ENCODE peak calls at places on chromosomes 5 and 9, in four cellular contexts. M, D, S and K are unnamed samples.

GRCh38 chr9:89919171-89919681 is 314.4 kb downstream of the GADD45G start:
- DNase-seq in M (no peak), D (peak; percentile 29), S (peak; percentile 44), K (peak; percentile 42)

GRCh38 chr5:139017624-139018023 is 142.5 kb upstream of the LRRTM2 start:
- DNase-seq in S (no peak), D (no peak), M (no peak), K (no peak)

GRCh38 chr9:110161940-110162339 is 46.0 kb downstream of the C9orf152 start:
- DNase-seq in M (no peak), S (no peak), D (no peak), K (no peak)

GRCh38 chr5:74762599-74762998 is 4.3 kb downstream of the GFM2 start:
- DNase-seq in S (no peak), D (no peak), M (no peak), K (no peak)

GRCh38 chr9:127637322-127637847 is 25.3 kb downstream of the STXBP1 start:
- DNase-seq in S (no peak), D (no peak), M (no peak), K (no peak)

GRCh38 chr9:135644631-135645218 is 5.4 kb upstream of the GLT6D1 start:
- DNase-seq in M (no peak), D (no peak), S (no peak), K (no peak)

GRCh38 chr5:172481011-172481410 is 26.7 kb upstream of the SH3PXD2B start:
- DNase-seq in S (no peak), M (no peak), D (no peak), K (no peak)

GRCh38 chr5:179615203-179615602 is 8.3 kb downstream of the HNRNPH1 start:
- DNase-seq in M (no peak), S (no peak), D (no peak), K (no peak)

GRCh38 chr5:58054018-58054417 is 405.9 kb downstream of the PLK2 start:
- DNase-seq in S (no peak), D (no peak), M (no peak), K (no peak)

GRCh38 chr9:19460258-19460657 is 51.4 kb downstream of the ACER2 start:
- DNase-seq in D (no peak), S (no peak), M (no peak), K (no peak)

GRCh38 chr9:98218562-98219363 is 26.3 kb upstream of the CORO2A start:
- DNase-seq in S (peak; percentile 64), D (no peak), M (no peak), K (no peak)

GRCh38 chr5:50947892-50948683 is 281.7 kb downstream of the PARP8 start:
- DNase-seq in D (no peak), S (no peak), M (no peak), K (peak; percentile 59)

GRCh38 chr9:115879451-115879850 is 274.1 kb upstream of the PAPPA start:
- DNase-seq in M (no peak), S (no peak), D (no peak), K (no peak)

GRCh38 chr5:117054808-117055398 is 480.3 kb upstream of the SEMA6A start:
- DNase-seq in D (no peak), M (no peak), S (no peak), K (no peak)

GRCh38 chr9:23698161-23698560 is 127.9 kb downstream of the ELAVL2 start:
- DNase-seq in M (no peak), D (no peak), S (no peak), K (no peak)

GRCh38 chr9:107667269-107667681 is 177.7 kb upstream of the KLF4 start:
- DNase-seq in D (no peak), S (no peak), M (no peak), K (no peak)

GRCh38 chr5:136276946-136277345 is 84.0 kb upstream of the SMIM32 start:
- DNase-seq in D (no peak), M (no peak), S (no peak), K (peak; percentile 17)

GRCh38 chr9:122190597-122191381 is 31.1 kb downstream of the MORN5 start:
- DNase-seq in D (no peak), M (no peak), S (peak; percentile 52), K (no peak)

GRCh38 chr5:14268738-14269137 is 125.6 kb downstream of the TRIO start:
- DNase-seq in S (no peak), D (no peak), M (no peak), K (peak; percentile 12)

GRCh38 chr5:142322747-142323479 is 1.9 kb downstream of the SPRY4 start:
- DNase-seq in M (no peak), D (peak; percentile 44), S (no peak), K (no peak)

GRCh38 chr5:173969167-173970049 is 19.6 kb upstream of the C5orf47 start:
- DNase-seq in D (no peak), M (no peak), S (no peak), K (peak; percentile 41)

GRCh38 chr9:94259077-94259847 is at the start of gene ZNF169:
- DNase-seq in S (peak; percentile 94), M (peak; percentile 62), D (peak; percentile 92), K (peak; percentile 91)

GRCh38 chr5:164277720-164278119 is 772.3 kb downstream of the MAT2B start:
- DNase-seq in D (no peak), S (no peak), M (no peak), K (no peak)

GRCh38 chr5:175809531-175810121 is 61.8 kb upstream of the CPLX2 start:
- DNase-seq in M (no peak), D (no peak), S (no peak), K (no peak)

GRCh38 chr9:16105576-16105975 is 552.7 kb downstream of the CCDC171 start:
- DNase-seq in D (no peak), M (no peak), S (no peak), K (no peak)

GRCh38 chr9:71683598-71684235 is 84.6 kb downstream of the CEMIP2 start:
- DNase-seq in D (no peak), S (no peak), M (no peak), K (no peak)

GRCh38 chr5:2753452-2754409 is 2.3 kb upstream of the IRX2 start:
- DNase-seq in M (no peak), D (no peak), S (no peak), K (no peak)

GRCh38 chr9:124008307-124008854 is 3.2 kb upstream of the LHX2 start:
- DNase-seq in M (no peak), D (no peak), S (no peak), K (no peak)

GRCh38 chr5:164253764-164254163 is 748.3 kb downstream of the MAT2B start:
- DNase-seq in M (no peak), D (no peak), S (no peak), K (no peak)

GRCh38 chr5:9482381-9482780 is 63.5 kb downstream of the SEMA5A start:
- DNase-seq in M (no peak), S (no peak), D (no peak), K (no peak)

GRCh38 chr9:86413966-86414880 is 60.0 kb upstream of the TUT7 start:
- DNase-seq in M (no peak), S (no peak), D (no peak), K (no peak)

GRCh38 chr9:2816476-2817141 is 27.3 kb downstream of the PUM3 start:
- DNase-seq in M (no peak), S (peak; percentile 66), D (no peak), K (peak; percentile 66)

GRCh38 chr5:91885291-91886265 is 502.5 kb upstream of the ARRDC3 start:
- DNase-seq in D (no peak), M (no peak), S (no peak), K (no peak)

GRCh38 chr9:81574399-81574798 is 114.9 kb downstream of the TLE1 start:
- DNase-seq in D (no peak), M (no peak), S (no peak), K (no peak)

GRCh38 chr9:77575785-77576184 is 72.3 kb downstream of the GNA14 start:
- DNase-seq in M (no peak), D (no peak), S (no peak), K (no peak)

GRCh38 chr5:75335952-75336624 is 932 bp upstream of the HMGCR start:
- DNase-seq in D (no peak), M (peak; percentile 42), S (peak; percentile 51), K (peak; percentile 48)

GRCh38 chr9:114141553-114142548 is 13.5 kb upstream of the COL27A1 start:
- DNase-seq in M (no peak), S (no peak), D (peak; percentile 41), K (peak; percentile 50)

GRCh38 chr5:175385691-175386360 is 58.2 kb downstream of the DRD1 start:
- DNase-seq in D (no peak), M (no peak), S (no peak), K (no peak)